ENCODE peak calls at places on chromosomes 11 and 22, in eight cellular contexts. W is ACHN; J is germinal center; E is activated naive CD8-positive, alpha-beta T cell treated with anti-CD3 and anti-CD28 coated beads for 36 hours; O is H4; D is nephron progenitor cell; G is frontal cortex; L is kidney. U is an unnamed sample.
A peak's percentile ranks its signal among the peaks of the same experiment; 100 is the strongest.

GRCh38 chr11:131859811-131860210 is 489.4 kb downstream of the NTM start:
- DNase-seq in W (no peak), D (no peak), O (no peak), L (no peak), J (no peak), E (no peak), G (no peak), U (no peak)

GRCh38 chr22:45877651-45878050 is 99.3 kb downstream of the WNT7B start:
- DNase-seq in E (no peak), W (no peak), L (no peak), O (no peak), J (no peak), G (no peak), D (no peak), U (no peak)

GRCh38 chr22:48483764-48484528 is 1343.7 kb downstream of the BRD1 start:
- DNase-seq in D (no peak), W (no peak), J (no peak), E (no peak), L (peak; percentile 38), G (no peak), O (no peak), U (no peak)

GRCh38 chr11:115515647-115516046 is 11.4 kb upstream of the CADM1 start:
- DNase-seq in G (no peak), D (no peak), L (no peak), J (no peak), O (no peak), E (no peak), W (no peak), U (no peak)

GRCh38 chr22:44574057-44574456 is 76.0 kb upstream of the RTL6 start:
- DNase-seq in D (no peak), J (no peak), L (no peak), O (peak; percentile 87), W (peak; percentile 85), E (no peak), G (no peak), U (no peak)

GRCh38 chr11:71311928-71312510 is 59.6 kb upstream of the SHANK2 start:
- DNase-seq in O (no peak), W (no peak), L (no peak), E (no peak), D (no peak), J (no peak), G (no peak), U (no peak)

GRCh38 chr11:8717876-8718753 is 35.5 kb downstream of the RPL27A start:
- DNase-seq in D (no peak), E (no peak), J (peak; percentile 53), L (peak; percentile 86), G (peak; percentile 58), W (peak; percentile 25), O (peak; percentile 98), U (no peak)

GRCh38 chr11:2932850-2933251 is 3.6 kb upstream of the PHLDA2 start:
- DNase-seq in J (no peak), G (peak; percentile 20), D (no peak), W (peak; percentile 51), E (no peak), O (peak; percentile 80), L (peak; percentile 84), U (no peak)

GRCh38 chr11:57653162-57653561 is 3.5 kb upstream of the YPEL4 start:
- DNase-seq in G (no peak), O (no peak), L (no peak), W (no peak), J (no peak), D (no peak), E (no peak), U (no peak)

GRCh38 chr11:87432006-87432405 is 394.3 kb downstream of the TMEM135 start:
- DNase-seq in E (no peak), J (no peak), G (no peak), L (no peak), D (no peak), O (peak; percentile 14), W (no peak), U (no peak)

GRCh38 chr11:82927264-82927880 is 25.8 kb downstream of the DDIAS start:
- DNase-seq in J (peak; percentile 56), L (no peak), W (peak; percentile 65), E (no peak), D (peak; percentile 16), G (peak; percentile 45), O (peak; percentile 38), U (peak; percentile 50)

GRCh38 chr11:83724704-83725114 is 438.5 kb upstream of the CCDC90B start:
- DNase-seq in O (no peak), G (no peak), J (no peak), W (no peak), L (no peak), E (no peak), D (peak; percentile 16), U (no peak)

GRCh38 chr22:30828187-30829155 is 133.8 kb downstream of the OSBP2 start:
- DNase-seq in W (no peak), L (no peak), E (no peak), J (no peak), O (no peak), D (no peak), G (no peak), U (no peak)

GRCh38 chr22:26564672-26565071 is 25.3 kb downstream of the TPST2 start:
- DNase-seq in L (no peak), W (no peak), G (no peak), D (no peak), E (no peak), J (no peak), O (no peak), U (no peak)

GRCh38 chr11:121152764-121153163 is 51.7 kb downstream of the TECTA start:
- DNase-seq in J (no peak), G (no peak), E (no peak), O (no peak), W (no peak), L (no peak), D (no peak), U (peak; percentile 85)